ENCODE peak calls at places on chromosomes 4 and X, in nine cellular contexts. One of them, this sample, is unnamed.

GRCh38 chr4:55879224-55879623 is 25.8 kb downstream of the EXOC1 start:
- DNase-seq in activated CD8-positive, alpha-beta memory T cell treated with anti-CD3 and anti-CD28 coated beads, Interleukin-2, amount 10 ng/mL, durations not matched to agents 7 days and 5 days: no peak
- DNase-seq in heart right ventricle: no peak
- DNase-seq in HEK293T: no peak
- DNase-seq in foreskin fibroblast: no peak
- DNase-seq in Caki2: no peak
- DNase-seq in HT1080: no peak
- DNase-seq in nephron progenitor cell: no peak
- DNase-seq in NCI-H460: no peak
- DNase-seq in this sample: no peak

GRCh38 chr4:52869196-52869595 is 7.1 kb downstream of the RASL11B start:
- DNase-seq in NCI-H460: no peak
- DNase-seq in HT1080: no peak
- DNase-seq in HEK293T: no peak
- DNase-seq in heart right ventricle: peak
- DNase-seq in Caki2: no peak
- DNase-seq in activated CD8-positive, alpha-beta memory T cell treated with anti-CD3 and anti-CD28 coated beads, Interleukin-2, amount 10 ng/mL, durations not matched to agents 7 days and 5 days: no peak
- DNase-seq in foreskin fibroblast: peak
- DNase-seq in nephron progenitor cell: peak
- DNase-seq in this sample: no peak

GRCh38 chr4:125198916-125199315 is 115.8 kb upstream of the FAT4 start:
- DNase-seq in activated CD8-positive, alpha-beta memory T cell treated with anti-CD3 and anti-CD28 coated beads, Interleukin-2, amount 10 ng/mL, durations not matched to agents 7 days and 5 days: no peak
- DNase-seq in NCI-H460: peak
- DNase-seq in HT1080: peak
- DNase-seq in foreskin fibroblast: peak
- DNase-seq in HEK293T: no peak
- DNase-seq in Caki2: no peak
- DNase-seq in heart right ventricle: no peak
- DNase-seq in nephron progenitor cell: no peak
- DNase-seq in this sample: no peak

GRCh38 chrX:17160971-17161370 is 214.0 kb upstream of the NHS start:
- DNase-seq in foreskin fibroblast: no peak
- DNase-seq in HEK293T: no peak
- DNase-seq in nephron progenitor cell: no peak
- DNase-seq in Caki2: no peak
- DNase-seq in HT1080: no peak
- DNase-seq in heart right ventricle: no peak
- DNase-seq in NCI-H460: no peak
- DNase-seq in activated CD8-positive, alpha-beta memory T cell treated with anti-CD3 and anti-CD28 coated beads, Interleukin-2, amount 10 ng/mL, durations not matched to agents 7 days and 5 days: no peak
- DNase-seq in this sample: no peak

GRCh38 chr4:169823685-169824084 is 65.9 kb upstream of the HPF1 start:
- DNase-seq in HEK293T: peak
- DNase-seq in Caki2: peak
- DNase-seq in foreskin fibroblast: peak
- DNase-seq in activated CD8-positive, alpha-beta memory T cell treated with anti-CD3 and anti-CD28 coated beads, Interleukin-2, amount 10 ng/mL, durations not matched to agents 7 days and 5 days: no peak
- DNase-seq in NCI-H460: peak
- DNase-seq in HT1080: peak
- DNase-seq in nephron progenitor cell: peak
- DNase-seq in heart right ventricle: peak
- DNase-seq in this sample: no peak

GRCh38 chr4:7366180-7366957 is 68.4 kb downstream of the PSAPL1 start:
- DNase-seq in NCI-H460: no peak
- DNase-seq in foreskin fibroblast: no peak
- DNase-seq in heart right ventricle: no peak
- DNase-seq in Caki2: no peak
- DNase-seq in HEK293T: no peak
- DNase-seq in HT1080: no peak
- DNase-seq in activated CD8-positive, alpha-beta memory T cell treated with anti-CD3 and anti-CD28 coated beads, Interleukin-2, amount 10 ng/mL, durations not matched to agents 7 days and 5 days: no peak
- DNase-seq in nephron progenitor cell: no peak
- DNase-seq in this sample: no peak

GRCh38 chrX:22276781-22277180 is 4.1 kb downstream of the CBLL2 start:
- DNase-seq in HEK293T: no peak
- DNase-seq in Caki2: no peak
- DNase-seq in HT1080: peak
- DNase-seq in activated CD8-positive, alpha-beta memory T cell treated with anti-CD3 and anti-CD28 coated beads, Interleukin-2, amount 10 ng/mL, durations not matched to agents 7 days and 5 days: no peak
- DNase-seq in NCI-H460: no peak
- DNase-seq in foreskin fibroblast: no peak
- DNase-seq in heart right ventricle: no peak
- DNase-seq in nephron progenitor cell: no peak
- DNase-seq in this sample: no peak

GRCh38 chr4:185779520-185779919 is 32.5 kb downstream of the SORBS2 start:
- DNase-seq in Caki2: no peak
- DNase-seq in HEK293T: no peak
- DNase-seq in NCI-H460: no peak
- DNase-seq in foreskin fibroblast: no peak
- DNase-seq in heart right ventricle: no peak
- DNase-seq in HT1080: peak
- DNase-seq in nephron progenitor cell: no peak
- DNase-seq in activated CD8-positive, alpha-beta memory T cell treated with anti-CD3 and anti-CD28 coated beads, Interleukin-2, amount 10 ng/mL, durations not matched to agents 7 days and 5 days: no peak
- DNase-seq in this sample: no peak

GRCh38 chr4:140637836-140638235 is 69.1 kb upstream of the UCP1 start:
- DNase-seq in HEK293T: peak
- DNase-seq in Caki2: no peak
- DNase-seq in HT1080: peak
- DNase-seq in heart right ventricle: no peak
- DNase-seq in nephron progenitor cell: no peak
- DNase-seq in NCI-H460: peak
- DNase-seq in foreskin fibroblast: no peak
- DNase-seq in activated CD8-positive, alpha-beta memory T cell treated with anti-CD3 and anti-CD28 coated beads, Interleukin-2, amount 10 ng/mL, durations not matched to agents 7 days and 5 days: peak
- DNase-seq in this sample: no peak

GRCh38 chr4:118353452-118353851 is 649 bp upstream of the PRSS12 start:
- DNase-seq in HT1080: no peak
- DNase-seq in Caki2: no peak
- DNase-seq in HEK293T: no peak
- DNase-seq in NCI-H460: no peak
- DNase-seq in heart right ventricle: no peak
- DNase-seq in nephron progenitor cell: no peak
- DNase-seq in activated CD8-positive, alpha-beta memory T cell treated with anti-CD3 and anti-CD28 coated beads, Interleukin-2, amount 10 ng/mL, durations not matched to agents 7 days and 5 days: no peak
- DNase-seq in foreskin fibroblast: no peak
- DNase-seq in this sample: no peak

GRCh38 chr4:73139991-73140390 is 70.5 kb upstream of the COX18 start:
- DNase-seq in HT1080: no peak
- DNase-seq in heart right ventricle: no peak
- DNase-seq in foreskin fibroblast: no peak
- DNase-seq in HEK293T: no peak
- DNase-seq in activated CD8-positive, alpha-beta memory T cell treated with anti-CD3 and anti-CD28 coated beads, Interleukin-2, amount 10 ng/mL, durations not matched to agents 7 days and 5 days: no peak
- DNase-seq in Caki2: no peak
- DNase-seq in NCI-H460: no peak
- DNase-seq in nephron progenitor cell: no peak
- DNase-seq in this sample: no peak

GRCh38 chr4:19319607-19320006 is 932.1 kb upstream of the SLIT2 start:
- DNase-seq in HT1080: no peak
- DNase-seq in Caki2: no peak
- DNase-seq in nephron progenitor cell: no peak
- DNase-seq in NCI-H460: no peak
- DNase-seq in activated CD8-positive, alpha-beta memory T cell treated with anti-CD3 and anti-CD28 coated beads, Interleukin-2, amount 10 ng/mL, durations not matched to agents 7 days and 5 days: no peak
- DNase-seq in foreskin fibroblast: no peak
- DNase-seq in heart right ventricle: no peak
- DNase-seq in HEK293T: no peak
- DNase-seq in this sample: no peak

GRCh38 chr4:7757501-7758443 is 181.9 kb downstream of the AFAP1 start:
- DNase-seq in HT1080: no peak
- DNase-seq in foreskin fibroblast: no peak
- DNase-seq in nephron progenitor cell: peak
- DNase-seq in Caki2: no peak
- DNase-seq in activated CD8-positive, alpha-beta memory T cell treated with anti-CD3 and anti-CD28 coated beads, Interleukin-2, amount 10 ng/mL, durations not matched to agents 7 days and 5 days: no peak
- DNase-seq in heart right ventricle: peak
- DNase-seq in HEK293T: peak
- DNase-seq in NCI-H460: no peak
- DNase-seq in this sample: no peak

GRCh38 chr4:3229964-3230363 is 19.0 kb upstream of the MSANTD1 start:
- DNase-seq in HT1080: no peak
- DNase-seq in HEK293T: no peak
- DNase-seq in heart right ventricle: no peak
- DNase-seq in activated CD8-positive, alpha-beta memory T cell treated with anti-CD3 and anti-CD28 coated beads, Interleukin-2, amount 10 ng/mL, durations not matched to agents 7 days and 5 days: no peak
- DNase-seq in NCI-H460: no peak
- DNase-seq in foreskin fibroblast: no peak
- DNase-seq in Caki2: no peak
- DNase-seq in nephron progenitor cell: no peak
- DNase-seq in this sample: no peak

GRCh38 chr4:26803462-26803861 is 57.2 kb upstream of the STIM2 start:
- DNase-seq in nephron progenitor cell: peak
- DNase-seq in Caki2: no peak
- DNase-seq in HT1080: no peak
- DNase-seq in HEK293T: no peak
- DNase-seq in activated CD8-positive, alpha-beta memory T cell treated with anti-CD3 and anti-CD28 coated beads, Interleukin-2, amount 10 ng/mL, durations not matched to agents 7 days and 5 days: no peak
- DNase-seq in NCI-H460: no peak
- DNase-seq in foreskin fibroblast: no peak
- DNase-seq in heart right ventricle: no peak
- DNase-seq in this sample: no peak

GRCh38 chrX:68832101-68832416 is 3.2 kb downstream of the EFNB1 start:
- DNase-seq in nephron progenitor cell: no peak
- DNase-seq in activated CD8-positive, alpha-beta memory T cell treated with anti-CD3 and anti-CD28 coated beads, Interleukin-2, amount 10 ng/mL, durations not matched to agents 7 days and 5 days: no peak
- DNase-seq in HT1080: peak
- DNase-seq in HEK293T: no peak
- DNase-seq in foreskin fibroblast: peak
- DNase-seq in heart right ventricle: peak
- DNase-seq in NCI-H460: no peak
- DNase-seq in Caki2: no peak
- DNase-seq in this sample: no peak

GRCh38 chr4:90126805-90127204 is 389 bp upstream of the CCSER1 start:
- DNase-seq in activated CD8-positive, alpha-beta memory T cell treated with anti-CD3 and anti-CD28 coated beads, Interleukin-2, amount 10 ng/mL, durations not matched to agents 7 days and 5 days: no peak
- DNase-seq in HEK293T: no peak
- DNase-seq in Caki2: no peak
- DNase-seq in nephron progenitor cell: no peak
- DNase-seq in HT1080: no peak
- DNase-seq in foreskin fibroblast: no peak
- DNase-seq in heart right ventricle: no peak
- DNase-seq in NCI-H460: no peak
- DNase-seq in this sample: no peak

GRCh38 chr4:62407534-62407933 is 1207.4 kb downstream of the ADGRL3 start:
- DNase-seq in NCI-H460: no peak
- DNase-seq in foreskin fibroblast: no peak
- DNase-seq in HEK293T: no peak
- DNase-seq in Caki2: no peak
- DNase-seq in HT1080: no peak
- DNase-seq in nephron progenitor cell: no peak
- DNase-seq in activated CD8-positive, alpha-beta memory T cell treated with anti-CD3 and anti-CD28 coated beads, Interleukin-2, amount 10 ng/mL, durations not matched to agents 7 days and 5 days: no peak
- DNase-seq in heart right ventricle: no peak
- DNase-seq in this sample: no peak

GRCh38 chrX:49172280-49172780 is 632 bp downstream of the PLP2 start:
- DNase-seq in HT1080: peak
- DNase-seq in heart right ventricle: peak
- DNase-seq in Caki2: peak
- DNase-seq in HEK293T: no peak
- DNase-seq in nephron progenitor cell: no peak
- DNase-seq in foreskin fibroblast: peak
- DNase-seq in NCI-H460: peak
- DNase-seq in activated CD8-positive, alpha-beta memory T cell treated with anti-CD3 and anti-CD28 coated beads, Interleukin-2, amount 10 ng/mL, durations not matched to agents 7 days and 5 days: peak
- DNase-seq in this sample: peak

GRCh38 chr4:140049924-140050681 is 103.9 kb downstream of the MAML3 start:
- DNase-seq in activated CD8-positive, alpha-beta memory T cell treated with anti-CD3 and anti-CD28 coated beads, Interleukin-2, amount 10 ng/mL, durations not matched to agents 7 days and 5 days: no peak
- DNase-seq in foreskin fibroblast: no peak
- DNase-seq in HEK293T: peak
- DNase-seq in nephron progenitor cell: peak
- DNase-seq in Caki2: no peak
- DNase-seq in NCI-H460: peak
- DNase-seq in heart right ventricle: no peak
- DNase-seq in HT1080: peak
- DNase-seq in this sample: no peak

GRCh38 chr4:161936625-161937133 is 227.1 kb downstream of the FSTL5 start:
- DNase-seq in NCI-H460: no peak
- DNase-seq in HT1080: peak
- DNase-seq in heart right ventricle: no peak
- DNase-seq in HEK293T: no peak
- DNase-seq in nephron progenitor cell: no peak
- DNase-seq in Caki2: peak
- DNase-seq in foreskin fibroblast: peak
- DNase-seq in activated CD8-positive, alpha-beta memory T cell treated with anti-CD3 and anti-CD28 coated beads, Interleukin-2, amount 10 ng/mL, durations not matched to agents 7 days and 5 days: no peak
- DNase-seq in this sample: no peak

GRCh38 chrX:148574247-148574973 is 74.0 kb downstream of the AFF2 start:
- DNase-seq in HT1080: peak
- DNase-seq in foreskin fibroblast: no peak
- DNase-seq in NCI-H460: no peak
- DNase-seq in nephron progenitor cell: no peak
- DNase-seq in HEK293T: no peak
- DNase-seq in activated CD8-positive, alpha-beta memory T cell treated with anti-CD3 and anti-CD28 coated beads, Interleukin-2, amount 10 ng/mL, durations not matched to agents 7 days and 5 days: no peak
- DNase-seq in heart right ventricle: no peak
- DNase-seq in Caki2: no peak
- DNase-seq in this sample: no peak

GRCh38 chr4:118752551-118752950 is 67.4 kb downstream of the METTL14 start:
- DNase-seq in heart right ventricle: no peak
- DNase-seq in HEK293T: no peak
- DNase-seq in NCI-H460: no peak
- DNase-seq in foreskin fibroblast: no peak
- DNase-seq in HT1080: no peak
- DNase-seq in Caki2: no peak
- DNase-seq in activated CD8-positive, alpha-beta memory T cell treated with anti-CD3 and anti-CD28 coated beads, Interleukin-2, amount 10 ng/mL, durations not matched to agents 7 days and 5 days: no peak
- DNase-seq in nephron progenitor cell: no peak
- DNase-seq in this sample: no peak

GRCh38 chrX:150099316-150099715 is 161.0 kb upstream of the EOLA2 start:
- DNase-seq in NCI-H460: no peak
- DNase-seq in HEK293T: no peak
- DNase-seq in activated CD8-positive, alpha-beta memory T cell treated with anti-CD3 and anti-CD28 coated beads, Interleukin-2, amount 10 ng/mL, durations not matched to agents 7 days and 5 days: no peak
- DNase-seq in HT1080: no peak
- DNase-seq in heart right ventricle: no peak
- DNase-seq in Caki2: no peak
- DNase-seq in foreskin fibroblast: no peak
- DNase-seq in nephron progenitor cell: no peak
- DNase-seq in this sample: no peak

GRCh38 chrX:78624884-78625283 is 34.2 kb downstream of the RTL3 start:
- DNase-seq in activated CD8-positive, alpha-beta memory T cell treated with anti-CD3 and anti-CD28 coated beads, Interleukin-2, amount 10 ng/mL, durations not matched to agents 7 days and 5 days: no peak
- DNase-seq in nephron progenitor cell: no peak
- DNase-seq in heart right ventricle: no peak
- DNase-seq in NCI-H460: no peak
- DNase-seq in foreskin fibroblast: no peak
- DNase-seq in Caki2: no peak
- DNase-seq in HEK293T: no peak
- DNase-seq in HT1080: no peak
- DNase-seq in this sample: no peak

GRCh38 chr4:12495211-12495610 is 988.9 kb downstream of the RAB28 start:
- DNase-seq in foreskin fibroblast: no peak
- DNase-seq in nephron progenitor cell: no peak
- DNase-seq in HT1080: no peak
- DNase-seq in heart right ventricle: no peak
- DNase-seq in Caki2: no peak
- DNase-seq in activated CD8-positive, alpha-beta memory T cell treated with anti-CD3 and anti-CD28 coated beads, Interleukin-2, amount 10 ng/mL, durations not matched to agents 7 days and 5 days: no peak
- DNase-seq in HEK293T: no peak
- DNase-seq in NCI-H460: no peak
- DNase-seq in this sample: no peak

GRCh38 chr4:179624768-179625181 is 2182.5 kb upstream of the AGA start:
- DNase-seq in HT1080: peak
- DNase-seq in Caki2: peak
- DNase-seq in heart right ventricle: no peak
- DNase-seq in nephron progenitor cell: no peak
- DNase-seq in foreskin fibroblast: peak
- DNase-seq in NCI-H460: no peak
- DNase-seq in HEK293T: no peak
- DNase-seq in activated CD8-positive, alpha-beta memory T cell treated with anti-CD3 and anti-CD28 coated beads, Interleukin-2, amount 10 ng/mL, durations not matched to agents 7 days and 5 days: no peak
- DNase-seq in this sample: no peak

GRCh38 chr4:111410571-111410970 is 734.7 kb upstream of the FAM241A start:
- DNase-seq in Caki2: no peak
- DNase-seq in HEK293T: no peak
- DNase-seq in heart right ventricle: no peak
- DNase-seq in activated CD8-positive, alpha-beta memory T cell treated with anti-CD3 and anti-CD28 coated beads, Interleukin-2, amount 10 ng/mL, durations not matched to agents 7 days and 5 days: no peak
- DNase-seq in NCI-H460: no peak
- DNase-seq in foreskin fibroblast: no peak
- DNase-seq in HT1080: no peak
- DNase-seq in nephron progenitor cell: no peak
- DNase-seq in this sample: no peak

GRCh38 chr4:7564242-7564641 is 129.5 kb upstream of the PSAPL1 start:
- DNase-seq in Caki2: no peak
- DNase-seq in NCI-H460: no peak
- DNase-seq in HEK293T: no peak
- DNase-seq in heart right ventricle: no peak
- DNase-seq in HT1080: no peak
- DNase-seq in activated CD8-positive, alpha-beta memory T cell treated with anti-CD3 and anti-CD28 coated beads, Interleukin-2, amount 10 ng/mL, durations not matched to agents 7 days and 5 days: no peak
- DNase-seq in foreskin fibroblast: no peak
- DNase-seq in nephron progenitor cell: no peak
- DNase-seq in this sample: no peak

GRCh38 chrX:140766024-140766611 is 56.6 kb downstream of the LINC00632 start:
- DNase-seq in nephron progenitor cell: peak
- DNase-seq in activated CD8-positive, alpha-beta memory T cell treated with anti-CD3 and anti-CD28 coated beads, Interleukin-2, amount 10 ng/mL, durations not matched to agents 7 days and 5 days: peak
- DNase-seq in NCI-H460: peak
- DNase-seq in HEK293T: peak
- DNase-seq in HT1080: peak
- DNase-seq in Caki2: peak
- DNase-seq in heart right ventricle: peak
- DNase-seq in foreskin fibroblast: no peak
- DNase-seq in this sample: no peak

This sample was measured in CD14-positive monocyte.